ENCODE peak calls at places on chromosome 21, in six cellular contexts. One of them, this sample, is unnamed.

GRCh38 chr21:34791776-34792503 is 123.1 kb downstream of the CLIC6 start:
- DNase-seq in astrocyte of the hippocampus: no peak
- DNase-seq in RKO: no peak
- DNase-seq in Right ventricle myocardium superior: no peak
- DNase-seq in fibroblast of the conjunctiva: no peak
- DNase-seq in anterior cingulate cortex: no peak
- DNase-seq in this sample: no peak

GRCh38 chr21:14527690-14528652 is 18.1 kb downstream of the SAMSN1 start:
- DNase-seq in astrocyte of the hippocampus: no peak
- DNase-seq in RKO: no peak
- DNase-seq in Right ventricle myocardium superior: no peak
- DNase-seq in fibroblast of the conjunctiva: no peak
- DNase-seq in anterior cingulate cortex: no peak
- DNase-seq in this sample: no peak

GRCh38 chr21:43302769-43303168 is 124.2 kb downstream of the SIK1 start:
- DNase-seq in astrocyte of the hippocampus: no peak
- DNase-seq in RKO: no peak
- DNase-seq in Right ventricle myocardium superior: peak
- DNase-seq in fibroblast of the conjunctiva: no peak
- DNase-seq in anterior cingulate cortex: no peak
- DNase-seq in this sample: no peak

GRCh38 chr21:38985423-38986378 is 180.0 kb downstream of the ETS2 start:
- DNase-seq in astrocyte of the hippocampus: peak
- DNase-seq in RKO: no peak
- DNase-seq in Right ventricle myocardium superior: peak
- DNase-seq in fibroblast of the conjunctiva: peak
- DNase-seq in anterior cingulate cortex: no peak
- DNase-seq in this sample: peak

GRCh38 chr21:37435120-37435519 is 68.5 kb downstream of the DYRK1A start:
- DNase-seq in astrocyte of the hippocampus: peak
- DNase-seq in RKO: peak
- DNase-seq in Right ventricle myocardium superior: peak
- DNase-seq in fibroblast of the conjunctiva: peak
- DNase-seq in anterior cingulate cortex: peak
- DNase-seq in this sample: peak

GRCh38 chr21:42796327-42797062 is 82.8 kb downstream of the WDR4 start:
- DNase-seq in astrocyte of the hippocampus: no peak
- DNase-seq in RKO: no peak
- DNase-seq in Right ventricle myocardium superior: no peak
- DNase-seq in fibroblast of the conjunctiva: no peak
- DNase-seq in anterior cingulate cortex: no peak
- DNase-seq in this sample: no peak

GRCh38 chr21:43270800-43271261 is 102.0 kb downstream of the CRYAA start:
- DNase-seq in astrocyte of the hippocampus: peak
- DNase-seq in RKO: no peak
- DNase-seq in Right ventricle myocardium superior: peak
- DNase-seq in fibroblast of the conjunctiva: no peak
- DNase-seq in anterior cingulate cortex: no peak
- DNase-seq in this sample: no peak

GRCh38 chr21:35324372-35325220 is 275.5 kb upstream of the RUNX1 start:
- DNase-seq in astrocyte of the hippocampus: peak
- DNase-seq in RKO: no peak
- DNase-seq in Right ventricle myocardium superior: peak
- DNase-seq in fibroblast of the conjunctiva: peak
- DNase-seq in anterior cingulate cortex: no peak
- DNase-seq in this sample: no peak

GRCh38 chr21:41503331-41503730 is 4.6 kb downstream of the TMPRSS2 start:
- DNase-seq in astrocyte of the hippocampus: no peak
- DNase-seq in RKO: no peak
- DNase-seq in Right ventricle myocardium superior: no peak
- DNase-seq in fibroblast of the conjunctiva: no peak
- DNase-seq in anterior cingulate cortex: no peak
- DNase-seq in this sample: no peak

GRCh38 chr21:26845066-26845749 is at the start of gene ADAMTS1:
- DNase-seq in astrocyte of the hippocampus: peak
- DNase-seq in RKO: no peak
- DNase-seq in Right ventricle myocardium superior: peak
- DNase-seq in fibroblast of the conjunctiva: peak
- DNase-seq in anterior cingulate cortex: peak
- DNase-seq in this sample: peak

GRCh38 chr21:27513825-27514224 is 546.9 kb upstream of the ADAMTS5 start:
- DNase-seq in astrocyte of the hippocampus: no peak
- DNase-seq in RKO: no peak
- DNase-seq in Right ventricle myocardium superior: no peak
- DNase-seq in fibroblast of the conjunctiva: no peak
- DNase-seq in anterior cingulate cortex: no peak
- DNase-seq in this sample: no peak

GRCh38 chr21:38311091-38311490 is 54.3 kb downstream of the KCNJ15 start:
- DNase-seq in astrocyte of the hippocampus: no peak
- DNase-seq in RKO: no peak
- DNase-seq in Right ventricle myocardium superior: no peak
- DNase-seq in fibroblast of the conjunctiva: no peak
- DNase-seq in anterior cingulate cortex: no peak
- DNase-seq in this sample: no peak

GRCh38 chr21:44908908-44909307 is 11.8 kb downstream of the ITGB2 start:
- DNase-seq in astrocyte of the hippocampus: no peak
- DNase-seq in RKO: no peak
- DNase-seq in Right ventricle myocardium superior: no peak
- DNase-seq in fibroblast of the conjunctiva: no peak
- DNase-seq in anterior cingulate cortex: no peak
- DNase-seq in this sample: no peak

GRCh38 chr21:16117851-16118592 is 388.2 kb downstream of the USP25 start:
- DNase-seq in astrocyte of the hippocampus: peak
- DNase-seq in RKO: no peak
- DNase-seq in Right ventricle myocardium superior: no peak
- DNase-seq in fibroblast of the conjunctiva: peak
- DNase-seq in anterior cingulate cortex: no peak
- DNase-seq in this sample: peak

GRCh38 chr21:31191553-31191952 is 152.5 kb downstream of the TIAM1 start:
- DNase-seq in astrocyte of the hippocampus: no peak
- DNase-seq in RKO: no peak
- DNase-seq in Right ventricle myocardium superior: no peak
- DNase-seq in fibroblast of the conjunctiva: no peak
- DNase-seq in anterior cingulate cortex: no peak
- DNase-seq in this sample: no peak

GRCh38 chr21:42091899-42092508 is 20.9 kb downstream of the UMODL1 start:
- DNase-seq in astrocyte of the hippocampus: no peak
- DNase-seq in RKO: no peak
- DNase-seq in Right ventricle myocardium superior: no peak
- DNase-seq in fibroblast of the conjunctiva: no peak
- DNase-seq in anterior cingulate cortex: no peak
- DNase-seq in this sample: no peak

GRCh38 chr21:25420831-25421230 is 186.4 kb downstream of the MRPL39 start:
- DNase-seq in astrocyte of the hippocampus: no peak
- DNase-seq in RKO: no peak
- DNase-seq in Right ventricle myocardium superior: no peak
- DNase-seq in fibroblast of the conjunctiva: no peak
- DNase-seq in anterior cingulate cortex: no peak
- DNase-seq in this sample: no peak

GRCh38 chr21:45322960-45323461 is 35.3 kb upstream of the POFUT2 start:
- DNase-seq in astrocyte of the hippocampus: peak
- DNase-seq in RKO: no peak
- DNase-seq in Right ventricle myocardium superior: peak
- DNase-seq in fibroblast of the conjunctiva: no peak
- DNase-seq in anterior cingulate cortex: no peak
- DNase-seq in this sample: no peak

GRCh38 chr21:21137986-21138385 is 139.8 kb downstream of the NCAM2 start:
- DNase-seq in astrocyte of the hippocampus: peak
- DNase-seq in RKO: no peak
- DNase-seq in Right ventricle myocardium superior: no peak
- DNase-seq in fibroblast of the conjunctiva: no peak
- DNase-seq in anterior cingulate cortex: no peak
- DNase-seq in this sample: peak

GRCh38 chr21:37257526-37257966 is 9.6 kb downstream of the VPS26C start:
- DNase-seq in astrocyte of the hippocampus: peak
- DNase-seq in RKO: peak
- DNase-seq in Right ventricle myocardium superior: peak
- DNase-seq in fibroblast of the conjunctiva: no peak
- DNase-seq in anterior cingulate cortex: no peak
- DNase-seq in this sample: no peak

GRCh38 chr21:19993186-19993711 is 1005.0 kb upstream of the NCAM2 start:
- DNase-seq in astrocyte of the hippocampus: no peak
- DNase-seq in RKO: no peak
- DNase-seq in Right ventricle myocardium superior: no peak
- DNase-seq in fibroblast of the conjunctiva: no peak
- DNase-seq in anterior cingulate cortex: no peak
- DNase-seq in this sample: no peak

GRCh38 chr21:35436899-35437298 is 387.8 kb upstream of the RUNX1 start:
- DNase-seq in astrocyte of the hippocampus: no peak
- DNase-seq in RKO: no peak
- DNase-seq in Right ventricle myocardium superior: no peak
- DNase-seq in fibroblast of the conjunctiva: no peak
- DNase-seq in anterior cingulate cortex: no peak
- DNase-seq in this sample: no peak

GRCh38 chr21:33668180-33668579 is 25.9 kb downstream of the ITSN1 start:
- DNase-seq in astrocyte of the hippocampus: no peak
- DNase-seq in RKO: no peak
- DNase-seq in Right ventricle myocardium superior: no peak
- DNase-seq in fibroblast of the conjunctiva: no peak
- DNase-seq in anterior cingulate cortex: no peak
- DNase-seq in this sample: no peak

GRCh38 chr21:18553786-18554185 is 150.2 kb upstream of the TMPRSS15 start:
- DNase-seq in astrocyte of the hippocampus: no peak
- DNase-seq in RKO: no peak
- DNase-seq in Right ventricle myocardium superior: no peak
- DNase-seq in fibroblast of the conjunctiva: no peak
- DNase-seq in anterior cingulate cortex: no peak
- DNase-seq in this sample: no peak

GRCh38 chr21:44695176-44695575 is 1.8 kb upstream of the KRTAP10-12 start:
- DNase-seq in astrocyte of the hippocampus: no peak
- DNase-seq in RKO: no peak
- DNase-seq in Right ventricle myocardium superior: no peak
- DNase-seq in fibroblast of the conjunctiva: no peak
- DNase-seq in anterior cingulate cortex: no peak
- DNase-seq in this sample: no peak

GRCh38 chr21:36428789-36429671 is 43.8 kb downstream of the CHAF1B start:
- DNase-seq in astrocyte of the hippocampus: peak
- DNase-seq in RKO: no peak
- DNase-seq in Right ventricle myocardium superior: no peak
- DNase-seq in fibroblast of the conjunctiva: no peak
- DNase-seq in anterior cingulate cortex: no peak
- DNase-seq in this sample: no peak

GRCh38 chr21:38733973-38734546 is 71.7 kb upstream of the ETS2 start:
- DNase-seq in astrocyte of the hippocampus: peak
- DNase-seq in RKO: peak
- DNase-seq in Right ventricle myocardium superior: peak
- DNase-seq in fibroblast of the conjunctiva: peak
- DNase-seq in anterior cingulate cortex: peak
- DNase-seq in this sample: peak

GRCh38 chr21:35363458-35363857 is 314.4 kb upstream of the RUNX1 start:
- DNase-seq in astrocyte of the hippocampus: no peak
- DNase-seq in RKO: no peak
- DNase-seq in Right ventricle myocardium superior: no peak
- DNase-seq in fibroblast of the conjunctiva: no peak
- DNase-seq in anterior cingulate cortex: no peak
- DNase-seq in this sample: no peak